ENCODE peak calls at places on chromosomes 3 and 15, in ten cellular contexts. One of them, this sample, is unnamed.

GRCh38 chr15:76038512-76038911 is 21.3 kb upstream of the TMEM266 start:
- DNase-seq in fibroblast of lung: no peak
- DNase-seq in endothelial cell of umbilical vein: no peak
- DNase-seq in GM23248: no peak
- DNase-seq in IMR-90: no peak
- DNase-seq in HCT116: no peak
- DNase-seq in GM23338: no peak
- DNase-seq in PC-3: no peak
- DNase-seq in PC-9: no peak
- DNase-seq in A549: no peak
- DNase-seq in this sample: no peak

GRCh38 chr3:83514130-83514914 is 1444.5 kb upstream of the CADM2 start:
- DNase-seq in fibroblast of lung: no peak
- DNase-seq in endothelial cell of umbilical vein: no peak
- DNase-seq in GM23248: no peak
- DNase-seq in IMR-90: no peak
- DNase-seq in HCT116: no peak
- DNase-seq in GM23338: peak; percentile 65
- DNase-seq in PC-3: peak; percentile 93
- DNase-seq in PC-9: peak; percentile 36
- DNase-seq in A549: no peak
- DNase-seq in this sample: peak; percentile 51

GRCh38 chr3:71063768-71064287 is 519.7 kb downstream of the FOXP1 start:
- DNase-seq in fibroblast of lung: peak; percentile 55
- DNase-seq in endothelial cell of umbilical vein: no peak
- DNase-seq in GM23248: peak; percentile 54
- DNase-seq in IMR-90: peak; percentile 45
- DNase-seq in HCT116: no peak
- DNase-seq in GM23338: peak; percentile 45
- DNase-seq in PC-3: peak; percentile 46
- DNase-seq in PC-9: no peak
- DNase-seq in A549: no peak
- DNase-seq in this sample: peak; percentile 35

GRCh38 chr3:177615015-177615414 is 417.7 kb upstream of the TBL1XR1 start:
- DNase-seq in fibroblast of lung: peak; percentile 98
- DNase-seq in endothelial cell of umbilical vein: peak; percentile 90
- DNase-seq in GM23248: peak; percentile 62
- DNase-seq in IMR-90: peak; percentile 97
- DNase-seq in HCT116: no peak
- DNase-seq in GM23338: no peak
- DNase-seq in PC-3: peak; percentile 97
- DNase-seq in PC-9: peak; percentile 96
- DNase-seq in A549: no peak
- DNase-seq in this sample: no peak

GRCh38 chr3:31399270-31399669 is 133.5 kb upstream of the STT3B start:
- DNase-seq in fibroblast of lung: no peak
- DNase-seq in endothelial cell of umbilical vein: no peak
- DNase-seq in GM23248: no peak
- DNase-seq in IMR-90: no peak
- DNase-seq in HCT116: no peak
- DNase-seq in GM23338: no peak
- DNase-seq in PC-3: no peak
- DNase-seq in PC-9: no peak
- DNase-seq in A549: no peak
- DNase-seq in this sample: no peak

GRCh38 chr3:148551767-148552260 is 145.9 kb upstream of the AGTR1 start:
- DNase-seq in fibroblast of lung: peak; percentile 35
- DNase-seq in endothelial cell of umbilical vein: no peak
- DNase-seq in GM23248: peak; percentile 10
- DNase-seq in IMR-90: peak; percentile 21
- DNase-seq in HCT116: no peak
- DNase-seq in GM23338: no peak
- DNase-seq in PC-3: no peak
- DNase-seq in PC-9: no peak
- DNase-seq in A549: no peak
- DNase-seq in this sample: no peak

GRCh38 chr15:40263036-40263754 is 19.7 kb downstream of the ANKRD63 start:
- DNase-seq in fibroblast of lung: peak; percentile 86
- DNase-seq in endothelial cell of umbilical vein: no peak
- DNase-seq in GM23248: peak; percentile 82
- DNase-seq in IMR-90: peak; percentile 83
- DNase-seq in HCT116: no peak
- DNase-seq in GM23338: no peak
- DNase-seq in PC-3: no peak
- DNase-seq in PC-9: no peak
- DNase-seq in A549: no peak
- DNase-seq in this sample: no peak

GRCh38 chr3:60696559-60697125 is 554.6 kb downstream of the FHIT start:
- DNase-seq in fibroblast of lung: no peak
- DNase-seq in endothelial cell of umbilical vein: no peak
- DNase-seq in GM23248: no peak
- DNase-seq in IMR-90: no peak
- DNase-seq in HCT116: no peak
- DNase-seq in GM23338: no peak
- DNase-seq in PC-3: peak; percentile 36
- DNase-seq in PC-9: no peak
- DNase-seq in A549: no peak
- DNase-seq in this sample: no peak

GRCh38 chr15:88913017-88913849 is at the start of gene MFGE8:
- DNase-seq in fibroblast of lung: peak; percentile 66
- DNase-seq in endothelial cell of umbilical vein: peak; percentile 70
- DNase-seq in GM23248: peak; percentile 88
- DNase-seq in IMR-90: peak; percentile 72
- DNase-seq in HCT116: no peak
- DNase-seq in GM23338: peak; percentile 97
- DNase-seq in PC-3: peak; percentile 52
- DNase-seq in PC-9: no peak
- DNase-seq in A549: peak; percentile 87
- DNase-seq in this sample: peak; percentile 90

GRCh38 chr3:4712109-4712508 is 219.0 kb downstream of the ITPR1 start:
- DNase-seq in fibroblast of lung: peak; percentile 62
- DNase-seq in endothelial cell of umbilical vein: no peak
- DNase-seq in GM23248: peak; percentile 90
- DNase-seq in IMR-90: peak; percentile 57
- DNase-seq in HCT116: peak; percentile 21
- DNase-seq in GM23338: peak; percentile 51
- DNase-seq in PC-3: peak; percentile 55
- DNase-seq in PC-9: peak; percentile 91
- DNase-seq in A549: no peak
- DNase-seq in this sample: peak; percentile 91

GRCh38 chr15:62079594-62079993 is 12.8 kb downstream of the C2CD4A start:
- DNase-seq in fibroblast of lung: no peak
- DNase-seq in endothelial cell of umbilical vein: no peak
- DNase-seq in GM23248: no peak
- DNase-seq in IMR-90: no peak
- DNase-seq in HCT116: no peak
- DNase-seq in GM23338: no peak
- DNase-seq in PC-3: no peak
- DNase-seq in PC-9: no peak
- DNase-seq in A549: no peak
- DNase-seq in this sample: no peak

DNA sequence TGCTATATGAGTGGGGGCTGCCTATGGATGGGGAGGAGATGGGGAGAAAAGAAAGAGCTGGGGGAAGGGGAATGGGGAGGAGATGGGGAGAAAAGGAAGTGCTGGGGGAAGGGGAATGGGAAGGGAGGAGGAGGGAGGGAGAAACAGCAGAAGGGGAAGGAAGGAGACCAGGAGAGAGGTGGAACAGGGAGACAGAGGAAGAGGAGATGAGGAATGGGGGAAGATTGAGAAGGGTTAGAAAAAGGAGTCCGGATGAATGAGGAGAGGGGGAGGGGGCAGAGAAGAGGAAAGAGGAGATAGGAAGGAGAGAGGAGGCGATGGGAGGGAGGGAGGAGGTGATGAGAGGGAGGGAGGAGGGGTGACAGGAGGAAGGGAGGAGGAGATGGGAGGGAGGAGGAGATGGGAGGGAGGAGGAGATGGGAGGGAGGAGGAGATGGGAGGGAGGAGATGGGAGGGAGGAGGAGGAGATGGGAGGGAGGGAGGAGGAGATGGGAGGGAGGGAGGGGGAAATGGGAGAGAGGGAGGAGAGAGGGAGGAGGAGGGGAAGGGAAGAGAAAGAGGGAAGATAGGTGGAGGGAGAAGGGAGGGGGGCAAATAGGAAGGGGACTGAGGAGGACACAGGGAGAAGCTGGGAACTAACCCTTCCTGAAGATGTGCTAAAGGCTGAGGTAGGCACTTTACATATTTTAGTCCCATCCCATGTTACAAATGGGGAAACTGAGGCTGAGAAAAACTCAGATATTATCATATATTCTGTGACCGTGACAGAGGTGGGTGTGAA is 6.6 kb upstream of the BCL2L10 start:
- DNase-seq in fibroblast of lung: no peak
- DNase-seq in endothelial cell of umbilical vein: no peak
- DNase-seq in GM23248: no peak
- DNase-seq in IMR-90: no peak
- DNase-seq in HCT116: no peak
- DNase-seq in GM23338: peak; percentile 54
- DNase-seq in PC-3: no peak
- DNase-seq in PC-9: no peak
- DNase-seq in A549: no peak
- DNase-seq in this sample: no peak
- H3K4me3 ChIP-seq in fibroblast of lung: no peak overlapping the region
- H3K4me3 ChIP-seq in endothelial cell of umbilical vein: no peak overlapping the region
- H3K4me3 ChIP-seq in GM23248: no peak overlapping the region
- H3K4me3 ChIP-seq in IMR-90: no peak overlapping the region
- H3K4me3 ChIP-seq in HCT116: no peak overlapping the region
- H3K4me3 ChIP-seq in GM23338: no peak overlapping the region
- H3K4me3 ChIP-seq in PC-3: no peak overlapping the region
- H3K4me3 ChIP-seq in PC-9: no peak overlapping the region
- H3K4me3 ChIP-seq in A549: no peak overlapping the region
- H3K4me3 ChIP-seq in this sample: no peak overlapping the region

GRCh38 chr3:166634091-166634746 is 745.9 kb downstream of the ZBBX start:
- DNase-seq in fibroblast of lung: no peak
- DNase-seq in endothelial cell of umbilical vein: no peak
- DNase-seq in GM23248: no peak
- DNase-seq in IMR-90: no peak
- DNase-seq in HCT116: no peak
- DNase-seq in GM23338: no peak
- DNase-seq in PC-3: no peak
- DNase-seq in PC-9: no peak
- DNase-seq in A549: no peak
- DNase-seq in this sample: no peak
- H3K4me2 ChIP-seq in fibroblast of lung: no peak overlapping the region
- H3K4me2 ChIP-seq in endothelial cell of umbilical vein: no peak overlapping the region
- H3K4me2 ChIP-seq in GM23248: no peak overlapping the region
- H3K4me2 ChIP-seq in IMR-90: no peak overlapping the region
- H3K4me2 ChIP-seq in HCT116: no peak overlapping the region
- H3K4me2 ChIP-seq in GM23338: no peak overlapping the region
- H3K4me2 ChIP-seq in PC-3: no peak overlapping the region
- H3K4me2 ChIP-seq in PC-9: no peak overlapping the region
- H3K4me2 ChIP-seq in A549: no peak overlapping the region
- H3K4me2 ChIP-seq in this sample: no peak overlapping the region

GRCh38 chr3:131739211-131739610 is 236.4 kb upstream of the MRPL3 start:
- DNase-seq in fibroblast of lung: no peak
- DNase-seq in endothelial cell of umbilical vein: no peak
- DNase-seq in GM23248: no peak
- DNase-seq in IMR-90: no peak
- DNase-seq in HCT116: no peak
- DNase-seq in GM23338: no peak
- DNase-seq in PC-3: no peak
- DNase-seq in PC-9: no peak
- DNase-seq in A549: no peak
- DNase-seq in this sample: no peak

GRCh38 chr3:131735121-131735520 is 232.3 kb upstream of the MRPL3 start:
- DNase-seq in fibroblast of lung: no peak
- DNase-seq in endothelial cell of umbilical vein: no peak
- DNase-seq in GM23248: peak; percentile 83
- DNase-seq in IMR-90: no peak
- DNase-seq in HCT116: no peak
- DNase-seq in GM23338: no peak
- DNase-seq in PC-3: no peak
- DNase-seq in PC-9: no peak
- DNase-seq in A549: no peak
- DNase-seq in this sample: no peak

GRCh38 chr3:131738095-131738494 is 235.3 kb upstream of the MRPL3 start:
- DNase-seq in fibroblast of lung: no peak
- DNase-seq in endothelial cell of umbilical vein: no peak
- DNase-seq in GM23248: peak; percentile 40
- DNase-seq in IMR-90: no peak
- DNase-seq in HCT116: no peak
- DNase-seq in GM23338: no peak
- DNase-seq in PC-3: no peak
- DNase-seq in PC-9: no peak
- DNase-seq in A549: no peak
- DNase-seq in this sample: no peak

GRCh38 chr3:131733086-131733841 is 230.5 kb upstream of the MRPL3 start:
- DNase-seq in fibroblast of lung: no peak
- DNase-seq in endothelial cell of umbilical vein: no peak
- DNase-seq in GM23248: no peak
- DNase-seq in IMR-90: no peak
- DNase-seq in HCT116: no peak
- DNase-seq in GM23338: no peak
- DNase-seq in PC-3: no peak
- DNase-seq in PC-9: no peak
- DNase-seq in A549: no peak
- DNase-seq in this sample: no peak

DNA sequence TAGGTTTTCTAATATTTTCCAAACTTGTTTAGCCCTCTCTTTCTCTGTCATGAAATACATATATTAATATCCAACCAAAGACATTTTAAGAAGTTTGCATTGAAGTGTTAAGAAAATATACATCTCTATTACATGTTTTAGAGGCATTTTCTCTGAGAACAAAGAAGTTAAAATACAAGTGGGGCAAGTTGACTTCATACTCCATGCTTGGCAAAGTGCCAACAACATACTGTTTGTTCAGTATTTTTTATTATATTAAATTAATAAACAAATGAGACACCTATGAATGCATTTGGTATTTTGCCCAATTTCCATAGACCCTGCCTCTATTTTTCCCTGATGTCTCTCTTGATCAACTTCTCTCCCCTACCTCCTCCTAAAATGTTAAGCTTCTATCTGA is 232.8 kb upstream of the MRPL3 start:
- DNase-seq in fibroblast of lung: no peak
- DNase-seq in endothelial cell of umbilical vein: no peak
- DNase-seq in GM23248: peak; percentile 23
- DNase-seq in IMR-90: no peak
- DNase-seq in HCT116: no peak
- DNase-seq in GM23338: no peak
- DNase-seq in PC-3: no peak
- DNase-seq in PC-9: no peak
- DNase-seq in A549: no peak
- DNase-seq in this sample: no peak
- H3K4me3 ChIP-seq in fibroblast of lung: no peak overlapping the region
- H3K4me3 ChIP-seq in endothelial cell of umbilical vein: no peak overlapping the region
- H3K4me3 ChIP-seq in GM23248: no peak overlapping the region
- H3K4me3 ChIP-seq in IMR-90: no peak overlapping the region
- H3K4me3 ChIP-seq in HCT116: no peak overlapping the region
- H3K4me3 ChIP-seq in GM23338: no peak overlapping the region
- H3K4me3 ChIP-seq in PC-3: no peak overlapping the region
- H3K4me3 ChIP-seq in PC-9: no peak overlapping the region
- H3K4me3 ChIP-seq in A549: no peak overlapping the region
- H3K4me3 ChIP-seq in this sample: no peak overlapping the region

DNA sequence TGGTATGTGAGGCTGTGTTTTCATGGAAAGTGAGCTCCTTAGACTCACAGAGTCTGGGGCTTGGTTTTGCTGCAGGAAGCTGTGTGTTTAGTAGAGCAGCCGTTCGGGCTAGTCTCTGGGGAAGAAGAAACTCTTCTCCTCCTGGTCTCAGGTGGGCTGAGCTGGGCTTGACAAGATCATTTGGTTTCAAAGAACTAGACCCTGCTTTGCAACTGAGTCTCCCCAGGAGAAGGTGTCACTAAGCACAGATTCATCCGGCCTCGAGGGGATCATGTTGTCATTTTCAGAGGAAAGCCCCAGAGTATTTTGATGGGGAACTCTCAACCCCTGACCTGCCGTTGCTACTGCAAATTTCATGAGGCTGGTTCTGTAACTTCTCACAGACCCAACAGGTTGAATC is 188.5 kb downstream of the FAM43A start:
- DNase-seq in fibroblast of lung: no peak
- DNase-seq in endothelial cell of umbilical vein: no peak
- DNase-seq in GM23248: no peak
- DNase-seq in IMR-90: no peak
- DNase-seq in HCT116: no peak
- DNase-seq in GM23338: no peak
- DNase-seq in PC-3: no peak
- DNase-seq in PC-9: no peak
- DNase-seq in A549: no peak
- DNase-seq in this sample: no peak
- H3K4me2 ChIP-seq in fibroblast of lung: no peak overlapping the region
- H3K4me2 ChIP-seq in endothelial cell of umbilical vein: no peak overlapping the region
- H3K4me2 ChIP-seq in GM23248: no peak overlapping the region
- H3K4me2 ChIP-seq in IMR-90: no peak overlapping the region
- H3K4me2 ChIP-seq in HCT116: no peak overlapping the region
- H3K4me2 ChIP-seq in GM23338: no peak overlapping the region
- H3K4me2 ChIP-seq in PC-3: no peak overlapping the region
- H3K4me2 ChIP-seq in PC-9: no peak overlapping the region
- H3K4me2 ChIP-seq in A549: no peak overlapping the region
- H3K4me2 ChIP-seq in this sample: no peak overlapping the region

This sample was measured in hepatocyte.